ENCODE peak calls at places on chromosomes 12 and 14, in six cellular contexts. O, L, I, M, Z and F are unnamed samples.

GRCh38 chr12:101628669-101629068 is 33.9 kb downstream of the MYBPC1 start:
- DNase-seq in Z (no peak), L (no peak), O (no peak), M (no peak), I (no peak), F (no peak)

GRCh38 chr12:10147714-10148403 is 17.9 kb upstream of the CLEC7A start:
- DNase-seq in M (no peak), O (no peak), L (peak; percentile 35), I (no peak), Z (no peak), F (no peak)

GRCh38 chr12:88578274-88578673 is 2.0 kb downstream of the KITLG start:
- DNase-seq in Z (no peak), I (peak; percentile 13), O (no peak), L (no peak), M (no peak), F (peak; percentile 8)

GRCh38 chr12:78938341-78939084 is 73.9 kb downstream of the SYT1 start:
- DNase-seq in I (no peak), M (peak; percentile 89), Z (no peak), L (no peak), O (no peak), F (no peak)

GRCh38 chr14:105938959-105939358 is 412.6 kb downstream of the TMEM121 start:
- DNase-seq in L (no peak), Z (no peak), I (no peak), M (no peak), O (no peak), F (no peak)

GRCh38 chr12:45434094-45434493 is 218.2 kb downstream of the ANO6 start:
- DNase-seq in L (no peak), Z (no peak), O (no peak), M (no peak), I (no peak), F (no peak)

GRCh38 chr14:51547260-51547659 is 104.5 kb upstream of the FRMD6 start:
- DNase-seq in O (no peak), L (peak; percentile 99), Z (no peak), M (no peak), I (no peak), F (no peak)

GRCh38 chr12:131349397-131350127 is 361.3 kb upstream of the SFSWAP start:
- DNase-seq in M (no peak), O (no peak), L (no peak), Z (no peak), I (no peak), F (no peak)

GRCh38 chr12:65656904-65657351 is 167.4 kb upstream of the HMGA2 start:
- DNase-seq in I (no peak), M (peak; percentile 95), L (peak; percentile 98), O (no peak), Z (no peak), F (no peak)

GRCh38 chr12:116595186-116595585 is 36.0 kb downstream of the MAP1LC3B2 start:
- DNase-seq in Z (no peak), M (no peak), L (peak; percentile 96), O (no peak), I (no peak), F (no peak)

GRCh38 chr14:74347096-74347794 is 1.0 kb upstream of the VRTN start:
- DNase-seq in L (no peak), O (no peak), Z (no peak), I (no peak), M (no peak), F (no peak)

GRCh38 chr14:50762001-50762930 is 68.7 kb downstream of the NIN start:
- DNase-seq in O (no peak), L (peak; percentile 79), I (no peak), M (no peak), Z (no peak), F (no peak)

GRCh38 chr14:85233756-85234545 is 296.0 kb upstream of the FLRT2 start:
- DNase-seq in Z (no peak), L (peak; percentile 59), I (no peak), O (no peak), M (no peak), F (no peak)

GRCh38 chr14:54348001-54348611 is 48.7 kb upstream of the CDKN3 start:
- DNase-seq in O (no peak), I (peak; percentile 41), Z (no peak), L (peak; percentile 39), M (peak; percentile 77), F (peak; percentile 37)

GRCh38 chr14:51730674-51731073 is 79.0 kb downstream of the FRMD6 start:
- DNase-seq in I (no peak), O (no peak), M (no peak), Z (no peak), L (no peak), F (no peak)

GRCh38 chr12:7176595-7176994 is 12.9 kb upstream of the PEX5 start:
- DNase-seq in Z (no peak), I (no peak), O (no peak), M (no peak), L (no peak), F (no peak)

GRCh38 chr14:50920482-50921225 is 23.6 kb downstream of the PYGL start:
- DNase-seq in Z (no peak), L (peak; percentile 93), M (no peak), O (no peak), I (peak; percentile 16), F (no peak)

GRCh38 chr14:100129161-100129589 is 30.3 kb downstream of the DEGS2 start:
- DNase-seq in Z (no peak), L (peak; percentile 35), O (no peak), I (no peak), M (no peak), F (no peak)

GRCh38 chr14:68014771-68015170 is 195.2 kb downstream of the RAD51B start:
- DNase-seq in L (no peak), I (no peak), Z (no peak), O (no peak), M (no peak), F (no peak)

GRCh38 chr12:121741743-121742142 is 29.2 kb downstream of the TMEM120B start:
- DNase-seq in L (no peak), I (no peak), O (no peak), M (no peak), Z (no peak), F (no peak)

GRCh38 chr14:95725685-95726336 is 11.9 kb upstream of the TCL1A start:
- DNase-seq in Z (no peak), O (no peak), I (no peak), M (no peak), L (no peak), F (no peak)

GRCh38 chr12:74293689-74294131 is 243.9 kb upstream of the ATXN7L3B start:
- DNase-seq in I (no peak), O (no peak), L (no peak), M (no peak), Z (no peak), F (no peak)

GRCh38 chr14:81435048-81435577 is 35.0 kb upstream of the STON2 start:
- DNase-seq in Z (no peak), L (no peak), M (no peak), I (no peak), O (no peak), F (no peak)

GRCh38 chr14:34722723-34723545 is 8.5 kb upstream of the CFL2 start:
- DNase-seq in Z (peak; percentile 5), M (peak; percentile 74), I (peak; percentile 43), L (peak; percentile 76), O (no peak), F (peak; percentile 39)

GRCh38 chr14:68757618-68758081 is 35.2 kb downstream of the ZFP36L1 start:
- DNase-seq in L (peak; percentile 68), Z (no peak), O (no peak), I (no peak), M (no peak), F (no peak)

GRCh38 chr14:100031506-100032281 is 33.5 kb upstream of the EVL start:
- DNase-seq in I (no peak), L (peak; percentile 98), O (no peak), M (peak; percentile 75), Z (no peak), F (no peak)

GRCh38 chr12:101455685-101456084 is 19.5 kb upstream of the SPIC start:
- DNase-seq in I (no peak), L (no peak), O (no peak), Z (no peak), M (peak; percentile 22), F (no peak)

GRCh38 chr14:99028041-99028440 is 244.0 kb downstream of the BCL11B start:
- DNase-seq in L (no peak), Z (no peak), M (no peak), I (no peak), O (no peak), F (no peak)

GRCh38 chr12:80269953-80270552 is 170.7 kb downstream of the OTOGL start:
- DNase-seq in O (no peak), I (peak; percentile 16), M (peak; percentile 67), L (peak; percentile 48), Z (no peak), F (peak; percentile 14)

GRCh38 chr12:53481957-53482586 is 17.2 kb downstream of the MAP3K12 start:
- DNase-seq in I (no peak), M (peak; percentile 60), Z (no peak), O (no peak), L (no peak), F (no peak)

GRCh38 chr12:104055686-104056388 is 5.8 kb upstream of the GLT8D2 start:
- DNase-seq in L (peak; percentile 68), M (no peak), Z (peak; percentile 95), O (peak; percentile 41), I (no peak), F (no peak)

GRCh38 chr12:90953956-90954421 is 987 bp downstream of the CCER1 start:
- DNase-seq in I (peak; percentile 18), O (no peak), Z (no peak), L (no peak), M (peak; percentile 10), F (no peak)
- TF ChIP-seq CTCF in I (peak; percentile 16), O (no peak), Z (no peak), L (peak; percentile 16), M (peak; percentile 33), F (peak; percentile 52)

GRCh38 chr12:47992776-47993175 is 11.5 kb downstream of the COL2A1 start:
- DNase-seq in M (no peak), O (no peak), I (no peak), Z (no peak), L (no peak), F (no peak)
- TF ChIP-seq CTCF in M (no peak), O (no peak), I (no peak), Z (no peak), L (no peak), F (no peak)

GRCh38 chr12:15882055-15882971 is at the start of gene STRAP:
- DNase-seq in L (peak; percentile 97), O (peak; percentile 98), M (peak; percentile 98), Z (peak; percentile 96), I (peak; percentile 94), F (peak; percentile 92)
- TF ChIP-seq CTCF in L (no peak), O (no peak), M (no peak), Z (no peak), I (no peak), F (no peak)

DNA sequence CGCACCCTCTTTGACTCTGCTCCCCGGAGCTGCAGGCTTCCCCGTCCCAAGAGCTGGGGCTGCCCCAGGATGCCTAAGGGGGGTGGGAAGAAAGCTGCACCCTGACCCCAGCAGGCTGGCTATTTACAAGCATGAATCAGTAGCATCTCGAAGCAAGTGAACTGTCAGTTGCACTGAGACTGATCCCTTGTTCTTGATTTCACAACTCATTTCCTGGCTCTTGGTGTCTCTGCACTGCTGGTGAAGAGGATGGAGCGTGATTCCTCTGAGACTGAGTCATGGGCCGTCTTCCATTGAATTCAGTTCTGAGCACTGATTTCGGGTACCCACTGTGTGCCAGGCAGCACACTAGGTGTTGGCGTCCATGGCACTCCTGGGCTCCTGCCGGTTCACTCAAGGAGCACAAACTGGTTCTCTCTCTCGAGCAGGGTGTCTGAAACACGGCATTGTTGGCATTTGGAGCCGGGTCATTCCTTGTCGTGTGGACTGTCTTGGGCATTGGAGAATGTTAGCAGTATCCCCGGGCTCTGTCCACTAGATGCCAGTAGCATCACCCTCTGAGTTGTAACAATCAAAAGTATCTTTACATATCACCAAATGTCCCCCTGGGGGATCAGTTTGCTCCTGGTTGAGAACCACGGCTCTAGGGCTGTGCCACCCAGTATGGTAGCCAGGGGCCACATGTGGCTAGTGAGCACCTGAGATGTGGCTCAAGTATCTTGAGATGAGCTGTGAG is 86.9 kb downstream of the RIN3 start:
- DNase-seq in L (peak; percentile 83), Z (no peak), O (no peak), M (no peak), I (no peak), F (no peak)
- TF ChIP-seq CTCF in L (no peak), Z (no peak), O (no peak), M (no peak), I (no peak), F (no peak)